ENCODE peak calls at places on chromosomes 5 and 9, in ten cellular contexts. T is posterior vena cava; N is A673; A is left lung; O is body of pancreas; J is H4; I is stimulated activated CD4-positive, alpha-beta T cell treated with anti-CD3 and anti-CD28 coated beads, Interleukin-15, amount 100 ng/mL, for 1 hour; V is stimulated activated CD8-positive, alpha-beta memory T cell treated with anti-CD3 and anti-CD28 coated beads, Interleukin-7, amount 100 ng/mL, for 4 hours; G is stomach; K is breast epithelium. Q is an unnamed sample.

GRCh38 chr5:4674176-4674575 is 466.0 kb upstream of the ADAMTS16 start:
- DNase-seq in T (no peak), N (no peak), A (no peak), O (no peak), J (no peak), I (no peak), V (no peak), G (no peak), K (no peak), Q (no peak)

GRCh38 chr5:158174918-158175663 is 316.1 kb upstream of the CLINT1 start:
- DNase-seq in T (peak; percentile 89), N (peak; percentile 61), A (no peak), O (peak; percentile 72), J (peak; percentile 39), I (no peak), V (peak; percentile 2), G (peak; percentile 67), K (no peak), Q (no peak)

GRCh38 chr5:155275214-155275613 is 261.7 kb downstream of the KIF4B start:
- DNase-seq in T (no peak), N (no peak), A (no peak), O (no peak), J (no peak), I (no peak), V (no peak), G (no peak), K (no peak), Q (no peak)

GRCh38 chr5:133373121-133373870 is 239.0 kb downstream of the FSTL4 start:
- DNase-seq in T (no peak), N (no peak), A (no peak), O (no peak), J (no peak), I (no peak), V (no peak), G (no peak), K (no peak), Q (no peak)

GRCh38 chr9:10387282-10387681 is 225.5 kb downstream of the PTPRD start:
- DNase-seq in T (no peak), N (no peak), A (no peak), O (no peak), J (no peak), I (no peak), V (no peak), G (no peak), K (no peak), Q (no peak)

GRCh38 chr5:122773615-122774014 is 1.3 kb upstream of the SNX2 start:
- DNase-seq in T (no peak), N (no peak), A (no peak), O (no peak), J (peak; percentile 36), I (no peak), V (no peak), G (no peak), K (no peak), Q (no peak)

GRCh38 chr9:35844628-35845301 is 15.7 kb downstream of the TMEM8B start:
- DNase-seq in T (peak; percentile 25), N (peak; percentile 54), A (no peak), O (peak; percentile 43), J (peak; percentile 94), I (no peak), V (no peak), G (peak; percentile 64), K (no peak), Q (peak; percentile 40)

GRCh38 chr5:172193872-172194271 is at the start of gene EFCAB9:
- DNase-seq in T (no peak), N (no peak), A (no peak), O (no peak), J (no peak), I (no peak), V (no peak), G (no peak), K (no peak), Q (no peak)

GRCh38 chr9:88236531-88237453 is 98.5 kb upstream of the SPATA31C2 start:
- DNase-seq in T (peak; percentile 78), N (no peak), A (peak; percentile 80), O (peak; percentile 20), J (no peak), I (no peak), V (no peak), G (no peak), K (no peak), Q (no peak)

GRCh38 chr5:14245526-14245925 is 102.4 kb downstream of the TRIO start:
- DNase-seq in T (no peak), N (no peak), A (no peak), O (no peak), J (no peak), I (no peak), V (no peak), G (no peak), K (no peak), Q (no peak)

GRCh38 chr5:80010754-80011392 is 19.8 kb upstream of the MTX3 start:
- DNase-seq in T (no peak), N (no peak), A (no peak), O (no peak), J (no peak), I (no peak), V (no peak), G (no peak), K (no peak), Q (no peak)

GRCh38 chr9:104412238-104412637 is 91.8 kb upstream of the OR13F1 start:
- DNase-seq in T (no peak), N (no peak), A (no peak), O (no peak), J (no peak), I (no peak), V (no peak), G (no peak), K (no peak), Q (no peak)

GRCh38 chr9:37917315-37917731 is 13.4 kb upstream of the SLC25A51 start:
- DNase-seq in T (peak; percentile 76), N (no peak), A (peak; percentile 45), O (no peak), J (no peak), I (no peak), V (no peak), G (no peak), K (no peak), Q (no peak)

GRCh38 chr9:75200892-75201470 is 112.7 kb downstream of the OSTF1 start:
- DNase-seq in T (no peak), N (peak; percentile 57), A (no peak), O (no peak), J (no peak), I (no peak), V (no peak), G (no peak), K (no peak), Q (no peak)

GRCh38 chr5:139690385-139691274 is 42.5 kb downstream of the CXXC5 start:
- DNase-seq in T (peak; percentile 88), N (peak; percentile 78), A (no peak), O (peak; percentile 66), J (no peak), I (no peak), V (no peak), G (no peak), K (no peak), Q (peak; percentile 80)

GRCh38 chr9:135889564-135890189 is 17.7 kb downstream of the CAMSAP1 start:
- DNase-seq in T (no peak), N (no peak), A (no peak), O (no peak), J (no peak), I (no peak), V (no peak), G (peak; percentile 4), K (no peak), Q (no peak)

GRCh38 chr5:137753227-137753985 is 757 bp downstream of the HNRNPA0 start:
- DNase-seq in T (peak; percentile 92), N (no peak), A (peak; percentile 92), O (peak; percentile 53), J (no peak), I (peak; percentile 14), V (peak; percentile 20), G (peak; percentile 49), K (no peak), Q (no peak)

GRCh38 chr5:141199359-141200235 is at the start of gene PCDHB11:
- DNase-seq in T (no peak), N (peak; percentile 84), A (no peak), O (peak; percentile 48), J (peak; percentile 40), I (no peak), V (no peak), G (no peak), K (no peak), Q (no peak)

GRCh38 chr9:22097712-22098111 is 88.6 kb upstream of the CDKN2B start:
- DNase-seq in T (no peak), N (no peak), A (no peak), O (no peak), J (no peak), I (no peak), V (no peak), G (no peak), K (no peak), Q (peak; percentile 73)

GRCh38 chr9:22119537-22120167 is 110.5 kb upstream of the CDKN2B start:
- DNase-seq in T (no peak), N (no peak), A (no peak), O (no peak), J (no peak), I (no peak), V (no peak), G (no peak), K (no peak), Q (no peak)

GRCh38 chr9:136854113-136854841 is 2.1 kb downstream of the MAMDC4 start:
- DNase-seq in T (no peak), N (no peak), A (peak; percentile 72), O (no peak), J (no peak), I (no peak), V (no peak), G (no peak), K (no peak), Q (no peak)

GRCh38 chr5:37029436-37029835 is 152.9 kb downstream of the NIPBL start:
- DNase-seq in T (no peak), N (no peak), A (no peak), O (no peak), J (no peak), I (no peak), V (no peak), G (no peak), K (no peak), Q (no peak)

GRCh38 chr5:108801776-108802175 is 54.1 kb downstream of the FER start:
- DNase-seq in T (no peak), N (peak; percentile 63), A (no peak), O (no peak), J (peak; percentile 92), I (no peak), V (no peak), G (no peak), K (no peak), Q (peak; percentile 46)

GRCh38 chr9:109791003-109791677 is 11.1 kb downstream of the PALM2AKAP2 start:
- DNase-seq in T (no peak), N (no peak), A (no peak), O (no peak), J (no peak), I (no peak), V (no peak), G (no peak), K (no peak), Q (no peak)

GRCh38 chr9:136614372-136614922 is 48.3 kb upstream of the EGFL7 start:
- DNase-seq in T (no peak), N (no peak), A (no peak), O (no peak), J (peak; percentile 25), I (no peak), V (no peak), G (no peak), K (no peak), Q (no peak)

GRCh38 chr9:121085661-121086060 is 10.9 kb downstream of the CNTRL start:
- DNase-seq in T (no peak), N (no peak), A (no peak), O (no peak), J (no peak), I (no peak), V (no peak), G (no peak), K (no peak), Q (no peak)

GRCh38 chr5:34526682-34527305 is 129.3 kb upstream of the RAI14 start:
- DNase-seq in T (no peak), N (no peak), A (no peak), O (no peak), J (no peak), I (no peak), V (no peak), G (no peak), K (no peak), Q (no peak)

GRCh38 chr5:40428129-40428528 is 251.6 kb upstream of the PTGER4 start:
- DNase-seq in T (no peak), N (peak; percentile 74), A (no peak), O (no peak), J (peak; percentile 20), I (no peak), V (no peak), G (no peak), K (no peak), Q (no peak)

Q was measured in retinal pigment epithelial cell.